ENCODE peak calls at places on chromosomes 11 and 22, in eight cellular contexts. O is mucosa of descending colon, H is HCT116, V is foreskin fibroblast, D is OCI-LY7, B is psoas muscle, I is neural progenitor cell, A is lower leg skin. M is an unnamed sample.

GRCh38 chr11:63670738-63671321 is 346 bp downstream of the ATL3 start:
- DNase-seq in O (peak; percentile 74), H (no peak), V (peak; percentile 57), D (peak; percentile 59), B (peak; percentile 59), I (peak; percentile 74), A (peak; percentile 37), M (peak; percentile 43)

GRCh38 chr22:19503367-19503766 is 20.8 kb downstream of the CLDN5 start:
- DNase-seq in O (no peak), H (no peak), V (no peak), D (no peak), B (no peak), I (no peak), A (no peak), M (no peak)

GRCh38 chr11:87437844-87438223 is 400.1 kb downstream of the TMEM135 start:
- DNase-seq in O (no peak), H (no peak), V (peak; percentile 64), D (no peak), B (no peak), I (no peak), A (no peak), M (peak; percentile 75)

GRCh38 chr11:87134524-87135106 is 96.9 kb downstream of the TMEM135 start:
- DNase-seq in O (no peak), H (no peak), V (no peak), D (no peak), B (no peak), I (no peak), A (no peak), M (no peak)

GRCh38 chr11:123187670-123188507 is 7.2 kb downstream of the CLMP start:
- DNase-seq in O (no peak), H (no peak), V (peak; percentile 26), D (no peak), B (no peak), I (peak; percentile 47), A (no peak), M (no peak)

GRCh38 chr11:73331138-73331916 is 23.3 kb downstream of the ARHGEF17 start:
- DNase-seq in O (no peak), H (no peak), V (no peak), D (no peak), B (no peak), I (peak; percentile 95), A (no peak), M (no peak)

GRCh38 chr22:47655930-47656329 is 893.5 kb downstream of the TBC1D22A start:
- DNase-seq in O (no peak), H (no peak), V (no peak), D (no peak), B (no peak), I (no peak), A (no peak), M (no peak)

GRCh38 chr11:120151536-120151935 is 13.6 kb upstream of the TRIM29 start:
- DNase-seq in O (no peak), H (no peak), V (no peak), D (no peak), B (no peak), I (no peak), A (no peak), M (no peak)

GRCh38 chr11:69156673-69157155 is 979 bp downstream of the SMIM38 start:
- DNase-seq in O (no peak), H (no peak), V (no peak), D (no peak), B (no peak), I (no peak), A (no peak), M (peak; percentile 31)

GRCh38 chr11:126927628-126928027 is 72.9 kb downstream of the KIRREL3 start:
- DNase-seq in O (no peak), H (no peak), V (no peak), D (no peak), B (no peak), I (no peak), A (no peak), M (peak; percentile 19)

GRCh38 chr11:1305063-1305495 is 4.4 kb downstream of the TOLLIP start:
- DNase-seq in O (no peak), H (no peak), V (no peak), D (no peak), B (no peak), I (no peak), A (no peak), M (no peak)

GRCh38 chr11:7892751-7893356 is 38.2 kb downstream of the OR10A6 start:
- DNase-seq in O (no peak), H (peak; percentile 22), V (peak; percentile 49), D (peak; percentile 84), B (no peak), I (peak; percentile 60), A (no peak), M (peak; percentile 66)

GRCh38 chr11:126702987-126703386 is 297.6 kb downstream of the KIRREL3 start:
- DNase-seq in O (no peak), H (no peak), V (no peak), D (no peak), B (no peak), I (no peak), A (no peak), M (no peak)

GRCh38 chr11:121829159-121829643 is 286.8 kb downstream of the BLID start:
- DNase-seq in O (no peak), H (peak; percentile 21), V (peak; percentile 100), D (no peak), B (peak; percentile 32), I (no peak), A (peak; percentile 31), M (peak; percentile 69)

GRCh38 chr11:43738600-43739409 is 58.3 kb downstream of the HSD17B12 start:
- DNase-seq in O (no peak), H (peak; percentile 2), V (peak; percentile 76), D (no peak), B (no peak), I (peak; percentile 25), A (no peak), M (peak; percentile 70)

GRCh38 chr11:65215441-65216076 is 33.8 kb downstream of the CAPN1 start:
- DNase-seq in O (no peak), H (no peak), V (no peak), D (no peak), B (no peak), I (no peak), A (no peak), M (peak; percentile 28)

GRCh38 chr11:19506803-19507466 is 205.7 kb upstream of the NAV2 start:
- DNase-seq in O (no peak), H (no peak), V (no peak), D (no peak), B (no peak), I (no peak), A (no peak), M (no peak)

GRCh38 chr11:890794-891600 is 19.6 kb downstream of the CHID1 start:
- DNase-seq in O (no peak), H (no peak), V (no peak), D (no peak), B (no peak), I (peak; percentile 33), A (no peak), M (no peak)

GRCh38 chr22:42887114-42887513 is 30.0 kb upstream of the ARFGAP3 start:
- DNase-seq in O (no peak), H (no peak), V (no peak), D (no peak), B (no peak), I (no peak), A (no peak), M (no peak)

GRCh38 chr11:126384449-126385070 is 29.1 kb downstream of the ST3GAL4 start:
- DNase-seq in O (peak; percentile 83), H (no peak), V (no peak), D (no peak), B (no peak), I (no peak), A (no peak), M (no peak)

GRCh38 chr11:100805509-100806199 is 118.6 kb downstream of the ARHGAP42 start:
- DNase-seq in O (no peak), H (no peak), V (no peak), D (no peak), B (no peak), I (no peak), A (no peak), M (no peak)

DNA sequence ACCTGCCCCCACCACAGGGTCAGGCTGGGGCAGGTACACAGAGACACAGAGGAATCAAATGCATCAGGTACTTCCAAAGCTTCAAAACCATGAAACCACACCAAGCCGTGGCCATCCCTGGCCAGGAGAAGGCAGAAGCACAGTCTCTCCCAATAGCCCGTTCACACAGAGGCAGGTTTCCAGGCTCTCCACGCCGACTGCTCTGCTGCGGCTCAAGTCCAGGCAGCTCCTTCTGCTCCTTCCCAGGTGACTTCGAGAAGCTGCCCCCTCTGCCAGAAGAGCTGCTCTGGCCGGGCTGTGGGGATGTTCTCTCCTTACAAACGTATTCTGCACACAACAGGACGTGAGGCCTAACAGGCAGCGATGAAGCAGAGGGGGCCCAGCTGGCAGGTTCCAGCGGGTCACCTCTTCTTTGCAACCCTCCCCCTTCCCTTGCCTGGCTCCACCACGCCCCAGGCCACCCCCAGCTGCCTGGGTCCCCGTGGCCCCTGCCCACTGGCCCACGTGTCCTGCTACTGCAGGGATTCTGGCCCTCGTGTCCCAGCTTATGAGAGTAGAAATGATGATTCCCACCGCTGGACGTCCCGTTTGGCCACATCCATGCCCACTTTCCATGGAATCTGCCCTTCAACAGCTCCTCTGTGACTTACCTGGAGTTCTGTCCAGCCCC is 26.1 kb downstream of the BRD1 start:
- DNase-seq in O (no peak), H (no peak), V (no peak), D (no peak), B (no peak), I (no peak), A (no peak), M (no peak)
- H3K4me3 ChIP-seq in O (no peak overlapping the region), H (no peak overlapping the region), V (no peak overlapping the region), D (no peak overlapping the region), B (no peak overlapping the region), I (no peak overlapping the region), A (no peak overlapping the region), M (no peak overlapping the region)

DNA sequence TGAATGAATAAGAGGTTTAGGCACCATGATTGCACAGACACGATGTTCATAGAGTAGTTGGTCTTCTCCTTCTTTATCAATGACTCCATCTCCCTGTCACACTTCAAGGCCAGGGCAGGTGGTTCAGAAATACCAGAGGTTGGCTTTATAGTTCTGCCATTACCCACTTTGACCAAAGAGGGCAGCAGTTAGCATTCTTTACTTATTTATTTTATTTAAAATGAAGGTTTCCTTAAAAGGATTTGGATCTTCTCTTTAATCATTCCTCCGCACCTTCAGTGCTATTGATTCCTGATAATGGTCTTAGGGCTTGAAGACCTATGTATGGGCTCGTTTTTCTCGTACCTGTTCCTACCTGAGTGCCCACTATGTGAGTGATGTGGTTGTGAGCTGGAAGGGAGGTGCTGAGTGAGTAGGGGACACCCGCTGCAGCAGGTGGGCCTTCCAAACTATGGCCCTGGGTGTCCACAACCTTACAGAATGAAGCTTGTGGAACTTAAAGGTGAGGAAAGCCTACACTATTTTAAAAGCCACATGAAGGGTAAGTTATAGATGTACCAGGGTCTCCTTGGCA is 34.9 kb downstream of the TIMP3 start:
- DNase-seq in O (no peak), H (no peak), V (no peak), D (peak; percentile 23), B (no peak), I (peak; percentile 45), A (no peak), M (peak; percentile 39)
- TF ChIP-seq CTCF in O (peak; percentile 27), H (no peak), V (peak; percentile 54), D (peak; percentile 78), B (peak; percentile 43), I (peak; percentile 61), A (no peak), M (peak; percentile 56)

GRCh38 chr11:118908931-118909618 is 16.7 kb downstream of the BCL9L start:
- DNase-seq in O (peak; percentile 73), H (no peak), V (peak; percentile 84), D (no peak), B (peak; percentile 84), I (peak; percentile 88), A (no peak), M (peak; percentile 33)
- H3K4me3 ChIP-seq in O (no peak overlapping the region), H (peak overlapping the region; percentile 40), V (peak overlapping the region; percentile 41), D (no peak overlapping the region), B (peak overlapping the region; percentile 64), I (peak overlapping the region; percentile 31), A (no peak overlapping the region), M (peak overlapping the region; percentile 33)

GRCh38 chr11:34890089-34890488 is 26.1 kb downstream of the APIP start:
- DNase-seq in O (no peak), H (no peak), V (no peak), D (no peak), B (no peak), I (no peak), A (no peak), M (peak; percentile 42)
- TF ChIP-seq CTCF in O (peak; percentile 16), H (peak; percentile 59), V (peak; percentile 6), D (peak; percentile 43), B (no peak), I (peak; percentile 44), A (no peak), M (peak; percentile 37)

M was measured in epithelial cell of esophagus.